ENCODE peak calls at places on chromosomes 5 and 9, in ten cellular contexts. One of them, this sample, is unnamed.

GRCh38 chr9:80892703-80893102 is 796.6 kb downstream of the TLE1 start:
- DNase-seq in stimulated activated CD4-positive, alpha-beta T cell treated with anti-CD3 and anti-CD28 coated beads, Interleukin-1b, Interleukin-23, amount 100 ng/mL, for 24 hours: no peak
- DNase-seq in glutamatergic neuron: no peak
- DNase-seq in substantia nigra: no peak
- DNase-seq in activated effector memory CD4-positive, alpha-beta T cell treated with anti-CD3 and anti-CD28 coated beads, Interleukin-2, amount 50 U/mL, for 16 hours: no peak
- DNase-seq in GM10248: no peak
- DNase-seq in uterus: no peak
- DNase-seq in NCI-H2029: no peak
- DNase-seq in progenitor cell of endocrine pancreas: no peak
- DNase-seq in activated naive CD8-positive, alpha-beta T cell treated with anti-CD3 and anti-CD28 coated beads for 36 hours: no peak
- DNase-seq in this sample: no peak

GRCh38 chr5:116497648-116498047 is 77.0 kb downstream of the SEMA6A start:
- DNase-seq in stimulated activated CD4-positive, alpha-beta T cell treated with anti-CD3 and anti-CD28 coated beads, Interleukin-1b, Interleukin-23, amount 100 ng/mL, for 24 hours: no peak
- DNase-seq in glutamatergic neuron: no peak
- DNase-seq in substantia nigra: no peak
- DNase-seq in activated effector memory CD4-positive, alpha-beta T cell treated with anti-CD3 and anti-CD28 coated beads, Interleukin-2, amount 50 U/mL, for 16 hours: no peak
- DNase-seq in GM10248: no peak
- DNase-seq in uterus: no peak
- DNase-seq in NCI-H2029: no peak
- DNase-seq in progenitor cell of endocrine pancreas: no peak
- DNase-seq in activated naive CD8-positive, alpha-beta T cell treated with anti-CD3 and anti-CD28 coated beads for 36 hours: no peak
- DNase-seq in this sample: no peak

GRCh38 chr5:88183255-88183654 is 85.4 kb downstream of the TMEM161B start:
- DNase-seq in stimulated activated CD4-positive, alpha-beta T cell treated with anti-CD3 and anti-CD28 coated beads, Interleukin-1b, Interleukin-23, amount 100 ng/mL, for 24 hours: no peak
- DNase-seq in glutamatergic neuron: no peak
- DNase-seq in substantia nigra: no peak
- DNase-seq in activated effector memory CD4-positive, alpha-beta T cell treated with anti-CD3 and anti-CD28 coated beads, Interleukin-2, amount 50 U/mL, for 16 hours: no peak
- DNase-seq in GM10248: no peak
- DNase-seq in uterus: no peak
- DNase-seq in NCI-H2029: no peak
- DNase-seq in progenitor cell of endocrine pancreas: no peak
- DNase-seq in activated naive CD8-positive, alpha-beta T cell treated with anti-CD3 and anti-CD28 coated beads for 36 hours: no peak
- DNase-seq in this sample: no peak

GRCh38 chr9:108815156-108815555 is 40.6 kb downstream of the ACTL7B start:
- DNase-seq in stimulated activated CD4-positive, alpha-beta T cell treated with anti-CD3 and anti-CD28 coated beads, Interleukin-1b, Interleukin-23, amount 100 ng/mL, for 24 hours: no peak
- DNase-seq in glutamatergic neuron: no peak
- DNase-seq in substantia nigra: no peak
- DNase-seq in activated effector memory CD4-positive, alpha-beta T cell treated with anti-CD3 and anti-CD28 coated beads, Interleukin-2, amount 50 U/mL, for 16 hours: no peak
- DNase-seq in GM10248: no peak
- DNase-seq in uterus: no peak
- DNase-seq in NCI-H2029: no peak
- DNase-seq in progenitor cell of endocrine pancreas: no peak
- DNase-seq in activated naive CD8-positive, alpha-beta T cell treated with anti-CD3 and anti-CD28 coated beads for 36 hours: no peak
- DNase-seq in this sample: no peak

GRCh38 chr9:88651682-88652633 is 117.0 kb downstream of the NXNL2 start:
- DNase-seq in stimulated activated CD4-positive, alpha-beta T cell treated with anti-CD3 and anti-CD28 coated beads, Interleukin-1b, Interleukin-23, amount 100 ng/mL, for 24 hours: no peak
- DNase-seq in glutamatergic neuron: no peak
- DNase-seq in substantia nigra: peak; percentile 38
- DNase-seq in activated effector memory CD4-positive, alpha-beta T cell treated with anti-CD3 and anti-CD28 coated beads, Interleukin-2, amount 50 U/mL, for 16 hours: no peak
- DNase-seq in GM10248: no peak
- DNase-seq in uterus: peak; percentile 96
- DNase-seq in NCI-H2029: no peak
- DNase-seq in progenitor cell of endocrine pancreas: no peak
- DNase-seq in activated naive CD8-positive, alpha-beta T cell treated with anti-CD3 and anti-CD28 coated beads for 36 hours: no peak
- DNase-seq in this sample: no peak

GRCh38 chr9:105296889-105297288 is 52.4 kb downstream of the SLC44A1 start:
- DNase-seq in stimulated activated CD4-positive, alpha-beta T cell treated with anti-CD3 and anti-CD28 coated beads, Interleukin-1b, Interleukin-23, amount 100 ng/mL, for 24 hours: no peak
- DNase-seq in glutamatergic neuron: no peak
- DNase-seq in substantia nigra: no peak
- DNase-seq in activated effector memory CD4-positive, alpha-beta T cell treated with anti-CD3 and anti-CD28 coated beads, Interleukin-2, amount 50 U/mL, for 16 hours: no peak
- DNase-seq in GM10248: no peak
- DNase-seq in uterus: no peak
- DNase-seq in NCI-H2029: no peak
- DNase-seq in progenitor cell of endocrine pancreas: no peak
- DNase-seq in activated naive CD8-positive, alpha-beta T cell treated with anti-CD3 and anti-CD28 coated beads for 36 hours: no peak
- DNase-seq in this sample: no peak

GRCh38 chr5:67012241-67012640 is 184.4 kb downstream of the CD180 start:
- DNase-seq in stimulated activated CD4-positive, alpha-beta T cell treated with anti-CD3 and anti-CD28 coated beads, Interleukin-1b, Interleukin-23, amount 100 ng/mL, for 24 hours: no peak
- DNase-seq in glutamatergic neuron: no peak
- DNase-seq in substantia nigra: no peak
- DNase-seq in activated effector memory CD4-positive, alpha-beta T cell treated with anti-CD3 and anti-CD28 coated beads, Interleukin-2, amount 50 U/mL, for 16 hours: no peak
- DNase-seq in GM10248: no peak
- DNase-seq in uterus: no peak
- DNase-seq in NCI-H2029: no peak
- DNase-seq in progenitor cell of endocrine pancreas: no peak
- DNase-seq in activated naive CD8-positive, alpha-beta T cell treated with anti-CD3 and anti-CD28 coated beads for 36 hours: no peak
- DNase-seq in this sample: no peak

GRCh38 chr5:154757647-154758406 is 2.6 kb downstream of the LARP1 start:
- DNase-seq in stimulated activated CD4-positive, alpha-beta T cell treated with anti-CD3 and anti-CD28 coated beads, Interleukin-1b, Interleukin-23, amount 100 ng/mL, for 24 hours: peak; percentile 20
- DNase-seq in glutamatergic neuron: no peak
- DNase-seq in substantia nigra: no peak
- DNase-seq in activated effector memory CD4-positive, alpha-beta T cell treated with anti-CD3 and anti-CD28 coated beads, Interleukin-2, amount 50 U/mL, for 16 hours: peak; percentile 81
- DNase-seq in GM10248: no peak
- DNase-seq in uterus: no peak
- DNase-seq in NCI-H2029: peak; percentile 6
- DNase-seq in progenitor cell of endocrine pancreas: no peak
- DNase-seq in activated naive CD8-positive, alpha-beta T cell treated with anti-CD3 and anti-CD28 coated beads for 36 hours: peak; percentile 48
- DNase-seq in this sample: no peak

GRCh38 chr5:173663810-173664526 is 47.5 kb upstream of the BOD1 start:
- DNase-seq in stimulated activated CD4-positive, alpha-beta T cell treated with anti-CD3 and anti-CD28 coated beads, Interleukin-1b, Interleukin-23, amount 100 ng/mL, for 24 hours: no peak
- DNase-seq in glutamatergic neuron: no peak
- DNase-seq in substantia nigra: no peak
- DNase-seq in activated effector memory CD4-positive, alpha-beta T cell treated with anti-CD3 and anti-CD28 coated beads, Interleukin-2, amount 50 U/mL, for 16 hours: no peak
- DNase-seq in GM10248: peak; percentile 43
- DNase-seq in uterus: no peak
- DNase-seq in NCI-H2029: no peak
- DNase-seq in progenitor cell of endocrine pancreas: no peak
- DNase-seq in activated naive CD8-positive, alpha-beta T cell treated with anti-CD3 and anti-CD28 coated beads for 36 hours: no peak
- DNase-seq in this sample: no peak

GRCh38 chr9:134564431-134565170 is 77.0 kb upstream of the COL5A1 start:
- DNase-seq in stimulated activated CD4-positive, alpha-beta T cell treated with anti-CD3 and anti-CD28 coated beads, Interleukin-1b, Interleukin-23, amount 100 ng/mL, for 24 hours: no peak
- DNase-seq in glutamatergic neuron: no peak
- DNase-seq in substantia nigra: no peak
- DNase-seq in activated effector memory CD4-positive, alpha-beta T cell treated with anti-CD3 and anti-CD28 coated beads, Interleukin-2, amount 50 U/mL, for 16 hours: peak; percentile 37
- DNase-seq in GM10248: no peak
- DNase-seq in uterus: no peak
- DNase-seq in NCI-H2029: no peak
- DNase-seq in progenitor cell of endocrine pancreas: no peak
- DNase-seq in activated naive CD8-positive, alpha-beta T cell treated with anti-CD3 and anti-CD28 coated beads for 36 hours: no peak
- DNase-seq in this sample: peak; percentile 7

GRCh38 chr9:75185585-75186170 is 97.4 kb downstream of the OSTF1 start:
- DNase-seq in stimulated activated CD4-positive, alpha-beta T cell treated with anti-CD3 and anti-CD28 coated beads, Interleukin-1b, Interleukin-23, amount 100 ng/mL, for 24 hours: peak; percentile 25
- DNase-seq in glutamatergic neuron: peak; percentile 72
- DNase-seq in substantia nigra: peak; percentile 1
- DNase-seq in activated effector memory CD4-positive, alpha-beta T cell treated with anti-CD3 and anti-CD28 coated beads, Interleukin-2, amount 50 U/mL, for 16 hours: peak; percentile 83
- DNase-seq in GM10248: peak; percentile 26
- DNase-seq in uterus: no peak
- DNase-seq in NCI-H2029: no peak
- DNase-seq in progenitor cell of endocrine pancreas: no peak
- DNase-seq in activated naive CD8-positive, alpha-beta T cell treated with anti-CD3 and anti-CD28 coated beads for 36 hours: peak; percentile 50
- DNase-seq in this sample: no peak

GRCh38 chr5:93425102-93425501 is 155.9 kb downstream of the NR2F1-AS1 start:
- DNase-seq in stimulated activated CD4-positive, alpha-beta T cell treated with anti-CD3 and anti-CD28 coated beads, Interleukin-1b, Interleukin-23, amount 100 ng/mL, for 24 hours: no peak
- DNase-seq in glutamatergic neuron: no peak
- DNase-seq in substantia nigra: peak; percentile 27
- DNase-seq in activated effector memory CD4-positive, alpha-beta T cell treated with anti-CD3 and anti-CD28 coated beads, Interleukin-2, amount 50 U/mL, for 16 hours: no peak
- DNase-seq in GM10248: no peak
- DNase-seq in uterus: no peak
- DNase-seq in NCI-H2029: no peak
- DNase-seq in progenitor cell of endocrine pancreas: no peak
- DNase-seq in activated naive CD8-positive, alpha-beta T cell treated with anti-CD3 and anti-CD28 coated beads for 36 hours: no peak
- DNase-seq in this sample: no peak

GRCh38 chr9:21906878-21907277 is 87.3 kb downstream of the CDKN2A start:
- DNase-seq in stimulated activated CD4-positive, alpha-beta T cell treated with anti-CD3 and anti-CD28 coated beads, Interleukin-1b, Interleukin-23, amount 100 ng/mL, for 24 hours: no peak
- DNase-seq in glutamatergic neuron: no peak
- DNase-seq in substantia nigra: no peak
- DNase-seq in activated effector memory CD4-positive, alpha-beta T cell treated with anti-CD3 and anti-CD28 coated beads, Interleukin-2, amount 50 U/mL, for 16 hours: no peak
- DNase-seq in GM10248: no peak
- DNase-seq in uterus: no peak
- DNase-seq in NCI-H2029: no peak
- DNase-seq in progenitor cell of endocrine pancreas: no peak
- DNase-seq in activated naive CD8-positive, alpha-beta T cell treated with anti-CD3 and anti-CD28 coated beads for 36 hours: no peak
- DNase-seq in this sample: no peak

GRCh38 chr9:116288658-116289057 is 135.1 kb downstream of the PAPPA start:
- DNase-seq in stimulated activated CD4-positive, alpha-beta T cell treated with anti-CD3 and anti-CD28 coated beads, Interleukin-1b, Interleukin-23, amount 100 ng/mL, for 24 hours: no peak
- DNase-seq in glutamatergic neuron: no peak
- DNase-seq in substantia nigra: no peak
- DNase-seq in activated effector memory CD4-positive, alpha-beta T cell treated with anti-CD3 and anti-CD28 coated beads, Interleukin-2, amount 50 U/mL, for 16 hours: no peak
- DNase-seq in GM10248: no peak
- DNase-seq in uterus: no peak
- DNase-seq in NCI-H2029: no peak
- DNase-seq in progenitor cell of endocrine pancreas: no peak
- DNase-seq in activated naive CD8-positive, alpha-beta T cell treated with anti-CD3 and anti-CD28 coated beads for 36 hours: no peak
- DNase-seq in this sample: no peak

GRCh38 chr5:34657550-34657921 is 1.4 kb downstream of the RAI14 start:
- DNase-seq in stimulated activated CD4-positive, alpha-beta T cell treated with anti-CD3 and anti-CD28 coated beads, Interleukin-1b, Interleukin-23, amount 100 ng/mL, for 24 hours: no peak
- DNase-seq in glutamatergic neuron: peak; percentile 69
- DNase-seq in substantia nigra: no peak
- DNase-seq in activated effector memory CD4-positive, alpha-beta T cell treated with anti-CD3 and anti-CD28 coated beads, Interleukin-2, amount 50 U/mL, for 16 hours: no peak
- DNase-seq in GM10248: no peak
- DNase-seq in uterus: peak; percentile 50
- DNase-seq in NCI-H2029: no peak
- DNase-seq in progenitor cell of endocrine pancreas: peak; percentile 11
- DNase-seq in activated naive CD8-positive, alpha-beta T cell treated with anti-CD3 and anti-CD28 coated beads for 36 hours: no peak
- DNase-seq in this sample: no peak

GRCh38 chr9:12722131-12722530 is 28.9 kb downstream of the TYRP1 start:
- DNase-seq in stimulated activated CD4-positive, alpha-beta T cell treated with anti-CD3 and anti-CD28 coated beads, Interleukin-1b, Interleukin-23, amount 100 ng/mL, for 24 hours: no peak
- DNase-seq in glutamatergic neuron: no peak
- DNase-seq in substantia nigra: no peak
- DNase-seq in activated effector memory CD4-positive, alpha-beta T cell treated with anti-CD3 and anti-CD28 coated beads, Interleukin-2, amount 50 U/mL, for 16 hours: no peak
- DNase-seq in GM10248: no peak
- DNase-seq in uterus: no peak
- DNase-seq in NCI-H2029: no peak
- DNase-seq in progenitor cell of endocrine pancreas: no peak
- DNase-seq in activated naive CD8-positive, alpha-beta T cell treated with anti-CD3 and anti-CD28 coated beads for 36 hours: no peak
- DNase-seq in this sample: no peak